ENCODE peak calls at places on chromosome 1, in four cellular contexts. O, A, J and P are unnamed samples.

GRCh38 chr1:115115521-115116161 is 26.3 kb upstream of the TSPAN2 start:
- DNase-seq in O (no peak), J (no peak), A (no peak), P (no peak)

GRCh38 chr1:226661965-226662364 is 77.1 kb downstream of the ITPKB start:
- DNase-seq in J (no peak), A (no peak), O (peak; percentile 67), P (no peak)

GRCh38 chr1:10638559-10639300 is 157.7 kb downstream of the CASZ1 start:
- DNase-seq in A (no peak), O (no peak), J (peak; percentile 66), P (no peak)

GRCh38 chr1:200888349-200888838 is 6.3 kb upstream of the INAVA start:
- DNase-seq in O (no peak), J (no peak), A (no peak), P (peak; percentile 51)

GRCh38 chr1:7679873-7680790 is 91.0 kb upstream of the VAMP3 start:
- DNase-seq in O (peak; percentile 52), J (peak; percentile 63), A (peak; percentile 38), P (no peak)

GRCh38 chr1:42776499-42776898 is 8.3 kb upstream of the TMEM269 start:
- DNase-seq in A (no peak), J (no peak), O (no peak), P (no peak)

GRCh38 chr1:180235077-180235501 is 5.0 kb downstream of the LHX4 start:
- DNase-seq in J (peak; percentile 78), A (no peak), O (no peak), P (no peak)

GRCh38 chr1:176046926-176047325 is 160.2 kb downstream of the COP1 start:
- DNase-seq in A (no peak), J (no peak), O (no peak), P (no peak)

GRCh38 chr1:241749924-241750695 is 97.9 kb upstream of the EXO1 start:
- DNase-seq in J (no peak), A (no peak), O (no peak), P (peak; percentile 98)

GRCh38 chr1:32272557-32273388 is 19.1 kb upstream of the HDAC1 start:
- DNase-seq in J (no peak), A (no peak), O (no peak), P (no peak)

GRCh38 chr1:111818546-111818945 is 62.8 kb downstream of the DDX20 start:
- DNase-seq in O (no peak), J (no peak), A (no peak), P (no peak)

GRCh38 chr1:200561856-200562214 is 58.7 kb downstream of the KIF14 start:
- DNase-seq in O (no peak), A (no peak), J (no peak), P (no peak)

GRCh38 chr1:176789571-176790090 is 326.7 kb downstream of the PAPPA2 start:
- DNase-seq in O (no peak), J (no peak), A (no peak), P (peak; percentile 89)

GRCh38 chr1:64172458-64172983 is 30.9 kb upstream of the UBE2U start:
- DNase-seq in O (peak; percentile 60), A (no peak), J (no peak), P (no peak)

GRCh38 chr1:19563336-19564097 is 78.2 kb upstream of the CAPZB start:
- DNase-seq in A (no peak), O (no peak), J (no peak), P (no peak)

GRCh38 chr1:218658294-218658693 is 313.2 kb downstream of the TGFB2 start:
- DNase-seq in A (no peak), J (no peak), O (no peak), P (no peak)

GRCh38 chr1:118785246-118785645 is 202.9 kb downstream of the TBX15 start:
- DNase-seq in A (no peak), O (no peak), J (no peak), P (no peak)

GRCh38 chr1:113858418-113858817 is 13.1 kb downstream of the PTPN22 start:
- DNase-seq in O (no peak), A (no peak), J (no peak), P (no peak)

GRCh38 chr1:92820024-92820423 is 11.8 kb upstream of the RPL5 start:
- DNase-seq in O (no peak), A (no peak), J (no peak), P (peak; percentile 81)

GRCh38 chr1:222263791-222264190 is 284.1 kb downstream of the HHIPL2 start:
- DNase-seq in J (no peak), O (peak; percentile 46), A (no peak), P (no peak)

GRCh38 chr1:162019006-162019405 is 4.7 kb downstream of the OLFML2B start:
- DNase-seq in A (no peak), J (no peak), O (no peak), P (no peak)

GRCh38 chr1:208520700-208521099 is 276.5 kb upstream of the PLXNA2 start:
- DNase-seq in O (no peak), A (no peak), J (no peak), P (peak; percentile 69)

GRCh38 chr1:89271616-89272015 is 1.0 kb downstream of the GBP5 start:
- DNase-seq in J (no peak), A (no peak), O (no peak), P (peak; percentile 14)

GRCh38 chr1:181044449-181044966 is 10.7 kb downstream of the MR1 start:
- DNase-seq in J (no peak), A (no peak), O (peak; percentile 60), P (peak; percentile 17)

GRCh38 chr1:10338047-10338446 is 60.8 kb upstream of the PGD start:
- DNase-seq in O (peak; percentile 36), A (peak; percentile 21), J (peak; percentile 62), P (peak; percentile 26)

GRCh38 chr1:176656257-176656995 is 193.5 kb downstream of the PAPPA2 start:
- DNase-seq in O (peak; percentile 71), A (peak; percentile 21), J (no peak), P (peak; percentile 38)

GRCh38 chr1:245829194-245829593 is 674.4 kb downstream of the KIF26B start:
- DNase-seq in A (no peak), J (no peak), O (no peak), P (no peak)

GRCh38 chr1:56137829-56138505 is 441.4 kb downstream of the PLPP3 start:
- DNase-seq in J (no peak), A (no peak), O (peak; percentile 37), P (peak; percentile 65)

GRCh38 chr1:56189946-56190920 is 389.1 kb downstream of the PLPP3 start:
- DNase-seq in O (peak; percentile 19), J (no peak), A (peak; percentile 44), P (peak; percentile 96)

GRCh38 chr1:119929643-119930310 is 33.5 kb upstream of the ADAM30 start:
- DNase-seq in A (no peak), J (no peak), O (no peak), P (no peak)

GRCh38 chr1:212669102-212669501 is 30.5 kb downstream of the BATF3 start:
- DNase-seq in J (peak; percentile 48), A (no peak), O (peak; percentile 41), P (peak; percentile 24)

GRCh38 chr1:244210884-244211558 is 159.9 kb downstream of the ZBTB18 start:
- DNase-seq in O (no peak), J (peak; percentile 83), A (peak; percentile 21), P (no peak)

GRCh38 chr1:248013229-248013710 is at the start of gene OR2L5:
- DNase-seq in O (no peak), A (no peak), J (no peak), P (no peak)

GRCh38 chr1:3074297-3074741 is 5.3 kb downstream of the PRDM16 start:
- DNase-seq in O (no peak), A (no peak), J (peak; percentile 48), P (no peak)

GRCh38 chr1:30977105-30977504 is 68.5 kb upstream of the SDC3 start:
- DNase-seq in A (no peak), J (no peak), O (peak; percentile 71), P (no peak)

GRCh38 chr1:214553142-214553710 is 1.8 kb upstream of the PTPN14 start:
- DNase-seq in O (no peak), A (no peak), J (no peak), P (peak; percentile 18)

GRCh38 chr1:214551052-214551435 is 358 bp downstream of the PTPN14 start:
- DNase-seq in J (peak; percentile 74), O (no peak), A (peak; percentile 44), P (no peak)

GRCh38 chr1:214552174-214552608 is 789 bp upstream of the PTPN14 start:
- DNase-seq in J (peak; percentile 67), A (peak; percentile 47), O (peak; percentile 75), P (peak; percentile 97)

GRCh38 chr1:214550339-214551051 is 907 bp downstream of the PTPN14 start:
- DNase-seq in A (no peak), J (peak; percentile 54), O (peak; percentile 26), P (no peak)

GRCh38 chr1:214551436-214552173 is at the start of gene PTPN14:
- DNase-seq in J (peak; percentile 87), A (peak; percentile 94), O (peak; percentile 96), P (peak; percentile 97)
- H2BK12ac ChIP-seq in J (peak within 1 kb of the TSS; percentile 93), A (no peak within 1 kb of the TSS), O (peak within 1 kb of the TSS; percentile 49), P (peak within 1 kb of the TSS; percentile 99)

GRCh38 chr1:53850082-53850673 is 12.1 kb upstream of the NDC1 start:
- DNase-seq in A (no peak), O (no peak), J (no peak), P (no peak)
- H3K4me3 ChIP-seq in A (peak overlapping the region; percentile 30), O (no peak overlapping the region), J (no peak overlapping the region), P (no peak overlapping the region)

GRCh38 chr1:81254068-81254467 is 546.7 kb upstream of the ADGRL2 start:
- DNase-seq in A (no peak), O (no peak), J (no peak), P (no peak)
- H2BK120ac ChIP-seq in A (no peak overlapping the region), O (no peak overlapping the region), J (no peak overlapping the region), P (no peak overlapping the region)

DNA sequence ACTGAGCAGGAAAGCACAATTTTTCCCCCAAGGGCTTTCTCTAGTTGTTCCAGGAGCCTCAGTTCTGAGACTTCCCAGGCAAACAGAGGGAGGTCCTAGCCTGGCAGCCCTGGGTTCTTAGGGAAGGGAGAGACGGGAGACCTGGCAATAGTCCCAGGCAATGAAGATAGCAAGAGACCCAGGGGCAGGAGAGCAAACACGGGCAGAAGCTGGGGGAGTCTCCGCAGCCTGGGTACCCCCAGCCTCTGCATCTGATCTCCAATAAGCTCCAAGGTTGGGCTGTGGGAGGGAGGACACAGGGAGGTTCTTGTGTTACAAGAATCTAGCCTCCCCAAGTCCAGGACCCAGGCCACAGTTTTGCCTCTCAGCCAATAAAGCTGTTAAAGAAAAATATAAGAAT is 2.4 kb downstream of the BLACAT1 start:
- DNase-seq in O (no peak), J (no peak), A (no peak), P (no peak)
- H2BK12ac ChIP-seq in O (no peak overlapping the region), J (no peak overlapping the region), A (no peak overlapping the region), P (no peak overlapping the region)

DNA sequence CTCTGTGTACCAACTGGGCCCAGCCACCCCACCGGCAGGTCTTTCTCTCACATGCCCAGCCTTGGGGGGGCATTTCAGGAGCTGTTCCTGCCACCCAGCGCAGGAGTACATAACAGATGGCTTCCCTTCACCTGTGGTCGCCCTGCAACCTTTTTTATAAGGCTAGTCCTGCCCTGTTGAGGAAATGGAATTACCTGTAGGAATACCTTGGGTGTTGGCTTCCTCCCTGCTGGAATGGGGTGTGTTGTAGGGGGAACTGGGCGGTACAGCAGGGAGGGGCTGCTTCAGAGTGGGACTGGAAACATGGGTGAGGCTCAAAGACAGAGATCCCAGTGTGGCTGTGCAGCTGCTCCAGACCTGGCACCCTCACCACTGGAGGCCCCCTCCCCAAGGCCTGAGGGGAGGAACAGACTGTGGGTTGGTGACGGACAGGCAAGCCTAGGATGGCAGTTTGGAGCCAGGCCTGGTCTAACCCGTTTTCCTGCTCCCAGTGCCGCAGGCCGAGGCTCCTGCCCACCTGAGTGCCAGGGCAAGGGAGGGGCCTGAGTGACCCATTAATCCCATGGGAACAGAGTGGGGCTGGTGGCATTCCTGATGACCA is 4.4 kb downstream of the EFNA3 start:
- DNase-seq in O (no peak), A (no peak), J (no peak), P (no peak)
- H3K4me3 ChIP-seq in O (no peak overlapping the region), A (no peak overlapping the region), J (peak overlapping the region; percentile 77), P (no peak overlapping the region)